ENCODE peak calls at places on chromosomes 7 and 10, in eight cellular contexts. One of them, this sample, is unnamed.

GRCh38 chr10:28181478-28182096 is 121.3 kb downstream of the MPP7 start:
- DNase-seq in CD8-positive, alpha-beta T cell: no peak
- DNase-seq in Panc1: no peak
- DNase-seq in uterus: no peak
- DNase-seq in left ventricle myocardium inferior: no peak
- DNase-seq in fibroblast of lung: peak; percentile 16
- DNase-seq in heart right ventricle: no peak
- DNase-seq in K562: no peak
- DNase-seq in this sample: no peak

GRCh38 chr10:13120786-13121499 is 21.0 kb downstream of the OPTN start:
- DNase-seq in CD8-positive, alpha-beta T cell: no peak
- DNase-seq in Panc1: no peak
- DNase-seq in uterus: no peak
- DNase-seq in left ventricle myocardium inferior: no peak
- DNase-seq in fibroblast of lung: peak; percentile 49
- DNase-seq in heart right ventricle: no peak
- DNase-seq in K562: no peak
- DNase-seq in this sample: no peak

GRCh38 chr10:46559231-46559671 is 2.8 kb upstream of the GPRIN2 start:
- DNase-seq in CD8-positive, alpha-beta T cell: no peak
- DNase-seq in Panc1: no peak
- DNase-seq in uterus: no peak
- DNase-seq in left ventricle myocardium inferior: no peak
- DNase-seq in fibroblast of lung: no peak
- DNase-seq in heart right ventricle: no peak
- DNase-seq in K562: no peak
- DNase-seq in this sample: no peak

GRCh38 chr7:127770870-127771269 is 118.9 kb downstream of the SND1 start:
- DNase-seq in CD8-positive, alpha-beta T cell: no peak
- DNase-seq in Panc1: no peak
- DNase-seq in uterus: no peak
- DNase-seq in left ventricle myocardium inferior: no peak
- DNase-seq in fibroblast of lung: peak; percentile 44
- DNase-seq in heart right ventricle: no peak
- DNase-seq in K562: no peak
- DNase-seq in this sample: no peak

GRCh38 chr10:112295853-112296830 is 12.9 kb downstream of the TECTB start:
- DNase-seq in CD8-positive, alpha-beta T cell: no peak
- DNase-seq in Panc1: no peak
- DNase-seq in uterus: no peak
- DNase-seq in left ventricle myocardium inferior: peak; percentile 58
- DNase-seq in fibroblast of lung: no peak
- DNase-seq in heart right ventricle: peak; percentile 54
- DNase-seq in K562: no peak
- DNase-seq in this sample: no peak

GRCh38 chr10:72272689-72273409 is 875 bp upstream of the DDIT4 start:
- DNase-seq in CD8-positive, alpha-beta T cell: peak; percentile 38
- DNase-seq in Panc1: no peak
- DNase-seq in uterus: peak; percentile 92
- DNase-seq in left ventricle myocardium inferior: peak; percentile 92
- DNase-seq in fibroblast of lung: peak; percentile 99
- DNase-seq in heart right ventricle: peak; percentile 91
- DNase-seq in K562: peak; percentile 80
- DNase-seq in this sample: peak; percentile 87

GRCh38 chr10:10320981-10321380 is 696.7 kb upstream of the CELF2 start:
- DNase-seq in CD8-positive, alpha-beta T cell: no peak
- DNase-seq in Panc1: no peak
- DNase-seq in uterus: no peak
- DNase-seq in left ventricle myocardium inferior: no peak
- DNase-seq in fibroblast of lung: peak; percentile 76
- DNase-seq in heart right ventricle: no peak
- DNase-seq in K562: no peak
- DNase-seq in this sample: no peak

GRCh38 chr10:124728071-124728829 is 15.9 kb downstream of the FAM53B start:
- DNase-seq in CD8-positive, alpha-beta T cell: peak; percentile 38
- DNase-seq in Panc1: no peak
- DNase-seq in uterus: peak; percentile 18
- DNase-seq in left ventricle myocardium inferior: no peak
- DNase-seq in fibroblast of lung: peak; percentile 36
- DNase-seq in heart right ventricle: no peak
- DNase-seq in K562: no peak
- DNase-seq in this sample: peak; percentile 62

GRCh38 chr10:31034041-31034918 is 2.6 kb upstream of the ZNF438 start:
- DNase-seq in CD8-positive, alpha-beta T cell: no peak
- DNase-seq in Panc1: no peak
- DNase-seq in uterus: no peak
- DNase-seq in left ventricle myocardium inferior: no peak
- DNase-seq in fibroblast of lung: peak; percentile 97
- DNase-seq in heart right ventricle: no peak
- DNase-seq in K562: no peak
- DNase-seq in this sample: no peak

GRCh38 chr10:121310151-121310711 is 288.0 kb downstream of the FGFR2 start:
- DNase-seq in CD8-positive, alpha-beta T cell: no peak
- DNase-seq in Panc1: no peak
- DNase-seq in uterus: no peak
- DNase-seq in left ventricle myocardium inferior: no peak
- DNase-seq in fibroblast of lung: no peak
- DNase-seq in heart right ventricle: no peak
- DNase-seq in K562: no peak
- DNase-seq in this sample: no peak

GRCh38 chr7:98837632-98837972 is 32.2 kb downstream of the TMEM130 start:
- DNase-seq in CD8-positive, alpha-beta T cell: no peak
- DNase-seq in Panc1: no peak
- DNase-seq in uterus: no peak
- DNase-seq in left ventricle myocardium inferior: no peak
- DNase-seq in fibroblast of lung: no peak
- DNase-seq in heart right ventricle: no peak
- DNase-seq in K562: no peak
- DNase-seq in this sample: no peak

GRCh38 chr7:47571355-47572100 is 10.4 kb downstream of the TNS3 start:
- DNase-seq in CD8-positive, alpha-beta T cell: no peak
- DNase-seq in Panc1: no peak
- DNase-seq in uterus: peak; percentile 61
- DNase-seq in left ventricle myocardium inferior: peak; percentile 88
- DNase-seq in fibroblast of lung: peak; percentile 85
- DNase-seq in heart right ventricle: peak; percentile 83
- DNase-seq in K562: no peak
- DNase-seq in this sample: peak; percentile 70

GRCh38 chr7:139737221-139738100 is 40.3 kb downstream of the HIPK2 start:
- DNase-seq in CD8-positive, alpha-beta T cell: no peak
- DNase-seq in Panc1: no peak
- DNase-seq in uterus: no peak
- DNase-seq in left ventricle myocardium inferior: no peak
- DNase-seq in fibroblast of lung: no peak
- DNase-seq in heart right ventricle: no peak
- DNase-seq in K562: no peak
- DNase-seq in this sample: peak; percentile 67

GRCh38 chr7:151008143-151008510 is 16.2 kb downstream of the ATG9B start:
- DNase-seq in CD8-positive, alpha-beta T cell: no peak
- DNase-seq in Panc1: no peak
- DNase-seq in uterus: no peak
- DNase-seq in left ventricle myocardium inferior: no peak
- DNase-seq in fibroblast of lung: no peak
- DNase-seq in heart right ventricle: no peak
- DNase-seq in K562: peak; percentile 89
- DNase-seq in this sample: no peak

GRCh38 chr7:876972-877311 is 588 bp downstream of the GET4 start:
- DNase-seq in CD8-positive, alpha-beta T cell: no peak
- DNase-seq in Panc1: no peak
- DNase-seq in uterus: no peak
- DNase-seq in left ventricle myocardium inferior: no peak
- DNase-seq in fibroblast of lung: no peak
- DNase-seq in heart right ventricle: no peak
- DNase-seq in K562: no peak
- DNase-seq in this sample: peak; percentile 83

GRCh38 chr7:26343320-26343832 is 51.7 kb downstream of the SNX10 start:
- DNase-seq in CD8-positive, alpha-beta T cell: no peak
- DNase-seq in Panc1: no peak
- DNase-seq in uterus: no peak
- DNase-seq in left ventricle myocardium inferior: no peak
- DNase-seq in fibroblast of lung: no peak
- DNase-seq in heart right ventricle: no peak
- DNase-seq in K562: no peak
- DNase-seq in this sample: no peak

DNA sequence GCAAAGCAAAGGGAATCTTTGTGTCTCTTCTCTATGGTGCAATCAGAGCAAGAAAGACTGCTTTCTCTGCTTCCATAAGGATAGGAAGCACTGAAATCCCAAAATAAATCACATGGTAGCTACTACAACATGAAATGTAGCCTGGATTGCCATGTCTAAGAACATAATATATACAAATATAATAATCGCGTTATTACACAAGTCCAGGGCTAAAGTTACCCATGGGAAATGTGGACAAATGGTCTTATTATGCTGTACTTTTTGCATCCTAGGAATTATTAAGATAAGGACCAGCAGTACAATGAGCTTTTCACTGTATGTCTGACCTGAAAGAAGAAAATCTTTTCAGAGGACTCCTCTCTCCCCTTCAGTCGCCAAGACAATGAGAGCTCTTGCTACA is 23.5 kb upstream of the PPP3CB start:
- DNase-seq in CD8-positive, alpha-beta T cell: no peak
- DNase-seq in Panc1: no peak
- DNase-seq in uterus: no peak
- DNase-seq in left ventricle myocardium inferior: no peak
- DNase-seq in fibroblast of lung: no peak
- DNase-seq in heart right ventricle: no peak
- DNase-seq in K562: no peak
- DNase-seq in this sample: no peak
- H3K36me3 ChIP-seq in CD8-positive, alpha-beta T cell: no peaks in the 10 kb centered on the region
- H3K36me3 ChIP-seq in Panc1: no peaks in the 10 kb centered on the region
- H3K36me3 ChIP-seq in uterus: no peaks in the 10 kb centered on the region
- H3K36me3 ChIP-seq in left ventricle myocardium inferior: peaks cover 75% of the 10 kb centered on the region
- H3K36me3 ChIP-seq in fibroblast of lung: no peaks in the 10 kb centered on the region
- H3K36me3 ChIP-seq in heart right ventricle: peaks cover 22% of the 10 kb centered on the region
- H3K36me3 ChIP-seq in K562: peaks cover 17% of the 10 kb centered on the region
- H3K36me3 ChIP-seq in this sample: peaks cover 12% of the 10 kb centered on the region

GRCh38 chr10:62048919-62049636 is 147.6 kb downstream of the ARID5B start:
- DNase-seq in CD8-positive, alpha-beta T cell: peak; percentile 56
- DNase-seq in Panc1: peak; percentile 88
- DNase-seq in uterus: peak; percentile 91
- DNase-seq in left ventricle myocardium inferior: peak; percentile 82
- DNase-seq in fibroblast of lung: peak; percentile 98
- DNase-seq in heart right ventricle: peak; percentile 75
- DNase-seq in K562: peak; percentile 48
- DNase-seq in this sample: peak; percentile 72
- H3K4me1 ChIP-seq in CD8-positive, alpha-beta T cell: peaks cover 47% of the 10 kb centered on the region
- H3K4me1 ChIP-seq in Panc1: peaks cover 70% of the 10 kb centered on the region
- H3K4me1 ChIP-seq in uterus: no peaks in the 10 kb centered on the region
- H3K4me1 ChIP-seq in left ventricle myocardium inferior: peaks cover 95% of the 10 kb centered on the region
- H3K4me1 ChIP-seq in fibroblast of lung: peaks cover 41% of the 10 kb centered on the region
- H3K4me1 ChIP-seq in heart right ventricle: peaks cover 75% of the 10 kb centered on the region
- H3K4me1 ChIP-seq in K562: peaks cover 9% of the 10 kb centered on the region
- H3K4me1 ChIP-seq in this sample: peaks cover 46% of the 10 kb centered on the region

DNA sequence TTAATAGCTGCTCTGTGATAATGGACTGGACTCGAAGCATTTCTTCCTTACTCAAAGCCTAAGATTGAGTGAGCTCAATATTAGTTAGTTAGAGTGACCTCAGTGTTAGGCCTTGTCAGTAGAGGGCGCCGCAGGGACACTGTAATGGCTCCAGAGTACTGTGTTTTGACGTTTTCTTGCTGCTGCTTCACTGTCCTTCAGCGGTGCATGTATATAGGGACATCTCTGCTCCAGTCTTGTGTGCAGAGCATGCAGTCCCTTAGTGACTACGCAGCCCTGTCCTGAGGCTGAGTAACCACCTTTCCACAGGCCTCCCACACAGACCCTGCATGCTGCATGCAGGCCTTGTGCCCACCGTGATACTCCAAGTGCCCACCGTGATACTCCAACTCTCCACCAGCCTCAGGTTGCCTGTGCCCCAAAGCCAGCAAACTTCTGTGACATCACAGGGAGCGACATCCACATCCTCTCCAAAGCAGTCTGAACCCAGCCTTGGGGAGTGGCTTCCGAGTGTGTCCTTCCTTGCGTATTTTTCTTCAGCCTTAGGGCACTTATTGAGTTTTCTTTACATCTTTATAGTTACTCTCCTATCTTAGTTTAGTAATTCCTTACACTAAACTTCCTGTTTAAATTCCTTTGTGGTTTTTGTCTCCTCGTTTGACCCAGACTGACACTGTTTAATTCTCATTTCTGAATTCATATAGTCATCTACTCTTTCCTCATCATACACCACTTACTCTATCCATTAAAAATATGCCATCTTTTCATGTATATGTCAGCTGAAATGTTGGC is 118.2 kb downstream of the JAZF1 start:
- DNase-seq in CD8-positive, alpha-beta T cell: peak; percentile 33
- DNase-seq in Panc1: peak; percentile 43
- DNase-seq in uterus: peak; percentile 69
- DNase-seq in left ventricle myocardium inferior: peak; percentile 66
- DNase-seq in fibroblast of lung: peak; percentile 70
- DNase-seq in heart right ventricle: peak; percentile 65
- DNase-seq in K562: peak; percentile 11
- DNase-seq in this sample: peak; percentile 80
- TF ChIP-seq CTCF in CD8-positive, alpha-beta T cell: no peak
- TF ChIP-seq CTCF in Panc1: peak; percentile 92
- TF ChIP-seq CTCF in uterus: peak; percentile 71
- TF ChIP-seq CTCF in left ventricle myocardium inferior: peak; percentile 72
- TF ChIP-seq CTCF in fibroblast of lung: peak; percentile 73
- TF ChIP-seq CTCF in heart right ventricle: peak; percentile 33
- TF ChIP-seq CTCF in K562: peak; percentile 85
- TF ChIP-seq CTCF in this sample: peak; percentile 37

GRCh38 chr10:118308664-118309063 is 33.5 kb downstream of the FAM204A start:
- DNase-seq in CD8-positive, alpha-beta T cell: no peak
- DNase-seq in Panc1: no peak
- DNase-seq in uterus: no peak
- DNase-seq in left ventricle myocardium inferior: no peak
- DNase-seq in fibroblast of lung: no peak
- DNase-seq in heart right ventricle: no peak
- DNase-seq in K562: no peak
- DNase-seq in this sample: no peak
- H3K36me3 ChIP-seq in CD8-positive, alpha-beta T cell: peaks cover 21% of the 10 kb centered on the region
- H3K36me3 ChIP-seq in Panc1: peaks cover 19% of the 10 kb centered on the region
- H3K36me3 ChIP-seq in uterus: no peaks in the 10 kb centered on the region
- H3K36me3 ChIP-seq in left ventricle myocardium inferior: peaks cover 63% of the 10 kb centered on the region
- H3K36me3 ChIP-seq in fibroblast of lung: peaks cover 3% of the 10 kb centered on the region
- H3K36me3 ChIP-seq in heart right ventricle: no peaks in the 10 kb centered on the region
- H3K36me3 ChIP-seq in K562: peaks cover 43% of the 10 kb centered on the region
- H3K36me3 ChIP-seq in this sample: no peaks in the 10 kb centered on the region

This sample was measured in mucosa of descending colon.